ENCODE peak calls at places on chromosomes 2 and 18, in four cellular contexts. I, U, L and X are unnamed samples.
A peak's percentile ranks its signal among the peaks of the same experiment; 100 is the strongest.

GRCh38 chr2:16666453-16666801 is 793 bp upstream of the CYRIA start:
- DNase-seq in L (no peak), I (no peak), U (no peak), X (no peak)

GRCh38 chr2:110837421-110838409 is 105.3 kb downstream of the ACOXL start:
- DNase-seq in U (no peak), L (no peak), I (no peak), X (no peak)

GRCh38 chr2:74915743-74916142 is 42.7 kb upstream of the POLE4 start:
- DNase-seq in U (no peak), L (no peak), I (peak; percentile 87), X (no peak)

GRCh38 chr2:135773917-135774316 is 32.3 kb downstream of the UBXN4 start:
- DNase-seq in L (no peak), U (no peak), I (peak; percentile 88), X (peak; percentile 46)

GRCh38 chr2:172226244-172227061 is 123.8 kb upstream of the DLX2 start:
- DNase-seq in I (no peak), L (peak; percentile 5), U (no peak), X (no peak)

GRCh38 chr2:146874260-146874658 is 970.6 kb upstream of the ACVR2A start:
- DNase-seq in U (peak; percentile 88), L (no peak), I (no peak), X (peak; percentile 46)

GRCh38 chr2:171086352-171087290 is 74.1 kb downstream of the TLK1 start:
- DNase-seq in I (peak; percentile 62), U (peak; percentile 19), L (peak; percentile 49), X (peak; percentile 69)

GRCh38 chr2:27647289-27647688 is 16.1 kb downstream of the SUPT7L start:
- DNase-seq in U (no peak), I (no peak), L (no peak), X (peak; percentile 73)

GRCh38 chr2:43047187-43047780 is 179.1 kb downstream of the ZFP36L2 start:
- DNase-seq in I (peak; percentile 35), U (no peak), L (no peak), X (no peak)

GRCh38 chr2:145116834-145117233 is 596.9 kb upstream of the ZEB2 start:
- DNase-seq in L (no peak), U (no peak), I (no peak), X (no peak)

GRCh38 chr2:120445431-120446143 is 99.7 kb downstream of the INHBB start:
- DNase-seq in I (peak; percentile 90), U (peak; percentile 49), L (no peak), X (peak; percentile 22)

GRCh38 chr2:234674781-234675201 is 177.9 kb upstream of the ARL4C start:
- DNase-seq in L (no peak), I (no peak), U (no peak), X (peak; percentile 74)

GRCh38 chr2:138446043-138446442 is 55.5 kb upstream of the SPOPL start:
- DNase-seq in U (no peak), I (no peak), L (no peak), X (no peak)

GRCh38 chr2:165952600-165953210 is 871 bp downstream of the TTC21B start:
- DNase-seq in L (peak; percentile 3), U (no peak), I (no peak), X (peak; percentile 34)

GRCh38 chr2:119011162-119011909 is 69.3 kb downstream of the MARCO start:
- DNase-seq in U (peak; percentile 16), I (peak; percentile 90), L (no peak), X (peak; percentile 78)

GRCh38 chr18:35005963-35006577 is 35.1 kb upstream of the MAPRE2 start:
- DNase-seq in U (peak; percentile 71), I (peak; percentile 85), L (peak; percentile 55), X (peak; percentile 74)

GRCh38 chr2:69011611-69012157 is 1.3 kb upstream of the ANTXR1 start:
- DNase-seq in U (no peak), L (no peak), I (no peak), X (no peak)

GRCh38 chr18:59814872-59815271 is 84.9 kb upstream of the PMAIP1 start:
- DNase-seq in L (no peak), I (peak; percentile 94), U (no peak), X (peak; percentile 91)

GRCh38 chr2:26313446-26313845 is 32.5 kb upstream of the SELENOI start:
- DNase-seq in U (no peak), L (no peak), I (no peak), X (no peak)

GRCh38 chr2:69154031-69154430 is 141.1 kb downstream of the ANTXR1 start:
- DNase-seq in L (no peak), U (no peak), I (no peak), X (peak; percentile 61)

GRCh38 chr2:160394153-160394552 is 99.5 kb downstream of the RBMS1 start:
- DNase-seq in I (no peak), L (peak; percentile 71), U (no peak), X (no peak)

GRCh38 chr2:73176205-73176880 is 26.0 kb upstream of the NOTO start:
- DNase-seq in I (peak; percentile 76), L (no peak), U (no peak), X (peak; percentile 41)

GRCh38 chr18:23173912-23174311 is 38.6 kb downstream of the CABLES1 start:
- DNase-seq in U (no peak), L (no peak), I (no peak), X (no peak)

GRCh38 chr2:224308267-224308911 is 93.5 kb downstream of the FAM124B start:
- DNase-seq in U (no peak), I (peak; percentile 25), L (no peak), X (peak; percentile 13)

GRCh38 chr18:50607374-50607933 is 47.6 kb downstream of the MAPK4 start:
- DNase-seq in I (no peak), U (no peak), L (no peak), X (no peak)

GRCh38 chr2:159225025-159226016 is 61.2 kb downstream of the WDSUB1 start:
- DNase-seq in I (no peak), L (no peak), U (no peak), X (no peak)

GRCh38 chr2:45652090-45653050 is 895 bp downstream of the PRKCE start:
- DNase-seq in I (peak; percentile 81), U (no peak), L (peak; percentile 36), X (peak; percentile 75)

GRCh38 chr18:13560306-13560705 is 166.1 kb downstream of the FAM210A start:
- DNase-seq in U (no peak), L (no peak), I (no peak), X (no peak)

GRCh38 chr18:46336278-46337205 is 232.4 kb downstream of the HAUS1 start:
- DNase-seq in I (no peak), U (no peak), L (no peak), X (no peak)

GRCh38 chr18:79917351-79918088 is 33.9 kb downstream of the SLC66A2 start:
- DNase-seq in U (no peak), L (no peak), I (peak; percentile 62), X (no peak)

GRCh38 chr2:40220177-40220925 is 231.5 kb downstream of the SLC8A1 start:
- DNase-seq in U (no peak), I (no peak), L (no peak), X (peak; percentile 81)

DNA sequence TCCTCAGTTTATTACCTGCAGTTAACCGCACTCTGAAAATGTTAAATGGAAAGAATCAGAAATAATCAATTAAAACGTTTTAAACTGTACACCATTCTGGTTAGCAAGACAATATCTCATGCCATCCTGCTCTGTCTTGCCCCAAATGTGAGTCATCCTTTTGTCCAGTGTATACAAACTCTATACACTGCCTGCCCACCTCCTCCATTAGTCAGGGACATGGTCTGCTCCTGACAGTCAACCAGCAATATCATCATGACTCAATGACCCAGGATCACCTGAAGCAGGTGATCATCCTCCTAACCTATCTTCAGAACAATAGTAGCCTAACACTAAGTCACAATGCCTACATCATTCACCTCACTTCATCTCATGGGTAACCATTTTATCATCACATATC is 214.7 kb downstream of the KCNH7 start:
- DNase-seq in L (no peak), I (no peak), U (no peak), X (no peak)
- H3K4me2 ChIP-seq in L (no peak overlapping the region), I (no peak overlapping the region), U (no peak overlapping the region), X (no peak overlapping the region)

DNA sequence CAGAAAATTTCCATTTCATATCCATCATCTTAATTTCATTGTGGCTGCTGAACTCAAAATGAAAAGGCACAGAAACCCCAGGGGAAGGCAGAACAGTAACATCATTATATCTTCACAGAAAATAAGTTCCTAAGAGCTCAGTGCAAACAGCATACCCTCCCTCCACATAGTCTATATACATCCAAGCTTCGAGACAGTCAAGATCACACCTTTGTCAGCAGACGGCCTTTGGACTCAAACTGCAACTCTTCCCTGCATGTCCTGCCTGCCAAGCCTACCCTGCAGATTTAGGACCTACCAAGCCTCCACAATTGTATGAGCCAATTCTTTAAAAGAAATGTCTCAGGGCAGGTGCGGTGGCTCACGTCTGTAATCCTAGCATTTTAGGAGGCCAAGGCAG is 502.1 kb downstream of the SUCLG1 start:
- DNase-seq in U (no peak), L (no peak), I (no peak), X (no peak)
- H3K4me3 ChIP-seq in U (no peak overlapping the region), L (no peak overlapping the region), I (no peak overlapping the region), X (no peak overlapping the region)

GRCh38 chr18:54191352-54191751 is 33.1 kb downstream of the MBD2 start:
- DNase-seq in I (no peak), L (no peak), U (no peak), X (no peak)
- H3K4me2 ChIP-seq in I (no peak overlapping the region), L (no peak overlapping the region), U (no peak overlapping the region), X (no peak overlapping the region)

GRCh38 chr2:206713770-206714169 is 4.4 kb downstream of the DYTN start:
- DNase-seq in L (no peak), I (no peak), U (no peak), X (no peak)

GRCh38 chr2:206723288-206723687 is 5.1 kb upstream of the DYTN start:
- DNase-seq in U (no peak), I (no peak), L (no peak), X (no peak)

GRCh38 chr2:206721216-206721920 is 3.2 kb upstream of the DYTN start:
- DNase-seq in L (no peak), U (no peak), I (no peak), X (no peak)

GRCh38 chr2:206716607-206717006 is 1.6 kb downstream of the DYTN start:
- DNase-seq in I (no peak), U (no peak), L (no peak), X (no peak)

GRCh38 chr2:206718296-206718695 is at the start of gene DYTN:
- DNase-seq in I (no peak), U (no peak), L (no peak), X (no peak)
- H3K4me3 ChIP-seq in I (no peak within 1 kb of the TSS), U (no peak within 1 kb of the TSS), L (no peak within 1 kb of the TSS), X (no peak within 1 kb of the TSS)

DNA sequence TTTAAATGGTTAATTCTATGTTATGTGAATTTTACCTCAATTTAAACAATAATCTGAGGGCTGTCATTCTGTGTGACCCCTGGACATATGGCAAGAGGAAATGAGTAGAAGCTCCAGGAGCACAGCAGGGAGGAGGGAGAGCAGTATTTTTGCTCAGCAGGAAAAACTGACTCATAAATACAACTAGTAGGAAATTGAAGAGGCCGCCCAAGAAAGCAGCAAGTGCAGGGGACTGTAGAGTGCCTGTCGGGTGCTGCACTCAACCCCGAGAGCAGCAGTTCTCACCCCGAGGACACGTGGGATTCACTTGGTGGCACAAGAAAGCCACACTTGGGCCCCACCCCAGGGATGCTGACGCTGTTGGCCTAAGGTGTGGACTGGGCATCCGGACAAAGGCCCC is 60.8 kb downstream of the NPAS2 start:
- DNase-seq in U (no peak), I (no peak), L (no peak), X (peak; percentile 29)
- H3K4me2 ChIP-seq in U (peak overlapping the region; percentile 20), I (no peak overlapping the region), L (no peak overlapping the region), X (no peak overlapping the region)